ENCODE peak calls at places on chromosome 7, in eight cellular contexts. O is heart left ventricle; Y is left cardiac atrium; E is SW 1271; A is stimulated activated naive B cell treated with anti-CD40 and anti-IgM and Interleukin-4, amounts not matched to agents 10 μg/mL and 1 μg/mL and 100 μg/mL, for 72 hours; B is A549; X is iPS-NIHi11; L is activated CD4-positive, alpha-beta T cell treated with anti-CD3 and anti-CD28 coated beads, Interleukin-2, amount 10 ng/mL, durations not matched to agents 7 days and 5 days. S is an unnamed sample.

GRCh38 chr7:22338875-22339274 is 18.1 kb downstream of the RAPGEF5 start:
- DNase-seq in O (no peak), Y (no peak), E (no peak), A (no peak), B (no peak), X (no peak), L (no peak), S (no peak)

GRCh38 chr7:94392391-94392782 is 2.3 kb upstream of the COL1A2 start:
- DNase-seq in O (no peak), Y (no peak), E (no peak), A (no peak), B (no peak), X (no peak), L (no peak), S (no peak)

GRCh38 chr7:154928136-154929005 is 74.6 kb downstream of the PAXIP1 start:
- DNase-seq in O (no peak), Y (peak), E (peak), A (peak), B (peak), X (peak), L (peak), S (peak)

GRCh38 chr7:130865408-130866236 is 131.6 kb upstream of the KLF14 start:
- DNase-seq in O (no peak), Y (no peak), E (no peak), A (no peak), B (no peak), X (peak), L (peak), S (no peak)

GRCh38 chr7:5183155-5183554 is 6.9 kb upstream of the WIPI2 start:
- DNase-seq in O (no peak), Y (no peak), E (no peak), A (no peak), B (no peak), X (no peak), L (no peak), S (no peak)

GRCh38 chr7:129514683-129515082 is 12.4 kb downstream of the SMKR1 start:
- DNase-seq in O (no peak), Y (no peak), E (no peak), A (no peak), B (no peak), X (no peak), L (no peak), S (no peak)

GRCh38 chr7:3234851-3235250 is 66.2 kb upstream of the SDK1 start:
- DNase-seq in O (no peak), Y (no peak), E (no peak), A (no peak), B (no peak), X (no peak), L (no peak), S (no peak)

GRCh38 chr7:86313842-86314241 is 329.9 kb upstream of the GRM3 start:
- DNase-seq in O (no peak), Y (no peak), E (no peak), A (no peak), B (no peak), X (no peak), L (no peak), S (no peak)

GRCh38 chr7:121259826-121260225 is 69.0 kb upstream of the WNT16 start:
- DNase-seq in O (no peak), Y (no peak), E (no peak), A (no peak), B (no peak), X (no peak), L (no peak), S (no peak)

GRCh38 chr7:123792547-123792946 is 43.7 kb upstream of the WASL start:
- DNase-seq in O (no peak), Y (no peak), E (no peak), A (no peak), B (no peak), X (no peak), L (no peak), S (no peak)

GRCh38 chr7:117333168-117333567 is 10.3 kb upstream of the WNT2 start:
- DNase-seq in O (no peak), Y (no peak), E (no peak), A (no peak), B (no peak), X (no peak), L (no peak), S (no peak)

GRCh38 chr7:111274882-111275281 is 184.0 kb downstream of the LRRN3 start:
- DNase-seq in O (no peak), Y (no peak), E (no peak), A (no peak), B (no peak), X (no peak), L (no peak), S (no peak)

GRCh38 chr7:47511698-47512370 is 70.1 kb downstream of the TNS3 start:
- DNase-seq in O (peak), Y (no peak), E (no peak), A (no peak), B (no peak), X (no peak), L (no peak), S (no peak)

GRCh38 chr7:109864263-109864662 is 1226.7 kb upstream of the LRRN3 start:
- DNase-seq in O (no peak), Y (no peak), E (no peak), A (no peak), B (no peak), X (peak), L (no peak), S (no peak)

GRCh38 chr7:98283127-98283886 is 1.8 kb downstream of the BRI3 start:
- DNase-seq in O (peak), Y (peak), E (peak), A (no peak), B (no peak), X (no peak), L (no peak), S (no peak)

GRCh38 chr7:142636751-142637150 is 112.5 kb upstream of the PRSS1 start:
- DNase-seq in O (no peak), Y (no peak), E (no peak), A (no peak), B (no peak), X (no peak), L (peak), S (peak)

GRCh38 chr7:139993169-139993568 is 69.6 kb downstream of the PARP12 start:
- DNase-seq in O (no peak), Y (no peak), E (no peak), A (no peak), B (no peak), X (no peak), L (no peak), S (no peak)

GRCh38 chr7:79453266-79453557 is 255 bp downstream of the MAGI2 start:
- DNase-seq in O (no peak), Y (no peak), E (no peak), A (no peak), B (peak), X (no peak), L (no peak), S (no peak)

GRCh38 chr7:41103331-41103730 is 599.6 kb downstream of the INHBA start:
- DNase-seq in O (no peak), Y (no peak), E (no peak), A (peak), B (no peak), X (no peak), L (no peak), S (no peak)

GRCh38 chr7:134477954-134478353 is 19.1 kb upstream of the AKR1B1 start:
- DNase-seq in O (no peak), Y (no peak), E (no peak), A (no peak), B (no peak), X (no peak), L (no peak), S (no peak)

GRCh38 chr7:115221484-115221883 is 299.6 kb downstream of the MDFIC start:
- DNase-seq in O (no peak), Y (no peak), E (no peak), A (no peak), B (no peak), X (no peak), L (no peak), S (no peak)

GRCh38 chr7:73437699-73438416 is 4.3 kb downstream of the FZD9 start:
- DNase-seq in O (no peak), Y (no peak), E (no peak), A (no peak), B (no peak), X (no peak), L (no peak), S (no peak)

GRCh38 chr7:81740403-81740802 is 29.4 kb downstream of the HGF start:
- DNase-seq in O (no peak), Y (no peak), E (no peak), A (no peak), B (no peak), X (no peak), L (no peak), S (no peak)

S was measured in CD4-positive, CD25-positive, alpha-beta regulatory T cell.